ENCODE peak calls at places on chromosomes 2 and 18, in ten cellular contexts. G, L, P, F, E, K, H, W, B and C are unnamed samples.
A peak's percentile ranks its signal among the peaks of the same experiment; 100 is the strongest.

GRCh38 chr2:113283704-113284284 is 5.1 kb upstream of the PAX8 start:
- DNase-seq in G (peak; percentile 96), L (no peak), W (no peak), H (peak; percentile 10), K (peak; percentile 81), E (no peak), P (peak; percentile 62), B (peak; percentile 74), F (peak; percentile 67), C (no peak)

GRCh38 chr2:7011376-7012083 is 94.3 kb downstream of the RNF144A start:
- DNase-seq in P (no peak), L (no peak), B (no peak), G (peak; percentile 41), K (peak; percentile 93), H (no peak), W (no peak), E (no peak), F (no peak), C (no peak)

GRCh38 chr2:100675855-100676254 is 113.1 kb downstream of the PDCL3 start:
- DNase-seq in F (no peak), B (no peak), L (no peak), E (no peak), H (no peak), G (no peak), P (no peak), K (no peak), W (no peak), C (no peak)

GRCh38 chr2:7014201-7014640 is 97.0 kb downstream of the RNF144A start:
- DNase-seq in P (no peak), B (no peak), E (no peak), W (peak; percentile 10), F (no peak), L (no peak), K (peak; percentile 51), H (no peak), G (no peak), C (peak; percentile 6)

GRCh38 chr2:64988420-64989125 is 626 bp upstream of the SLC1A4 start:
- DNase-seq in W (peak; percentile 94), B (peak; percentile 87), L (peak; percentile 57), F (peak; percentile 88), H (peak; percentile 76), E (peak; percentile 46), P (peak; percentile 69), G (peak; percentile 67), K (peak; percentile 90), C (peak; percentile 25)

GRCh38 chr2:52976132-52976949 is 791.3 kb upstream of the CHAC2 start:
- DNase-seq in K (peak; percentile 4), L (no peak), B (peak; percentile 2), F (peak; percentile 41), W (peak; percentile 19), H (no peak), P (no peak), E (no peak), G (no peak), C (no peak)

GRCh38 chr2:215830313-215830712 is 183.0 kb downstream of the MREG start:
- DNase-seq in G (peak; percentile 45), W (no peak), P (peak; percentile 69), F (peak; percentile 67), K (peak; percentile 85), B (no peak), H (no peak), L (no peak), E (no peak), C (no peak)

GRCh38 chr2:20257411-20257810 is 32.5 kb upstream of the SDC1 start:
- DNase-seq in F (no peak), B (no peak), L (no peak), K (no peak), E (no peak), H (no peak), G (no peak), P (no peak), W (no peak), C (no peak)

GRCh38 chr18:2143666-2144065 is 427.6 kb downstream of the METTL4 start:
- DNase-seq in P (no peak), K (peak; percentile 64), B (no peak), E (no peak), G (no peak), W (no peak), H (no peak), L (no peak), F (no peak), C (no peak)

GRCh38 chr18:3151379-3152264 is 68.1 kb downstream of the MYOM1 start:
- DNase-seq in K (peak; percentile 57), W (peak; percentile 36), G (peak; percentile 34), L (no peak), B (peak; percentile 34), H (no peak), F (peak; percentile 35), E (no peak), P (no peak), C (no peak)

GRCh38 chr18:21997207-21998143 is 171.9 kb upstream of the GATA6 start:
- DNase-seq in B (peak; percentile 34), E (no peak), W (peak; percentile 8), L (no peak), K (peak; percentile 74), P (no peak), F (peak; percentile 75), H (no peak), G (peak; percentile 10), C (no peak)

GRCh38 chr2:25029183-25029554 is 12.7 kb upstream of the EFR3B start:
- DNase-seq in P (no peak), W (no peak), F (no peak), K (no peak), B (no peak), H (no peak), L (no peak), G (no peak), E (no peak), C (no peak)

GRCh38 chr18:63683152-63683551 is 19.6 kb upstream of the SERPINB11 start:
- DNase-seq in G (peak; percentile 95), F (peak; percentile 75), K (peak; percentile 75), L (no peak), P (no peak), E (no peak), H (no peak), W (no peak), B (peak; percentile 60), C (no peak)

GRCh38 chr2:215767625-215768024 is 245.7 kb downstream of the MREG start:
- DNase-seq in B (no peak), E (no peak), W (no peak), L (no peak), G (no peak), K (no peak), H (no peak), P (no peak), F (no peak), C (no peak)

GRCh38 chr18:13800505-13801259 is 23.3 kb upstream of the MC5R start:
- DNase-seq in P (peak; percentile 49), E (peak; percentile 72), F (peak; percentile 87), L (peak; percentile 54), B (peak; percentile 32), G (no peak), W (peak; percentile 42), K (peak; percentile 42), H (peak; percentile 59), C (peak; percentile 5)

GRCh38 chr2:108612153-108612513 is 77.9 kb downstream of the LIMS1 start:
- DNase-seq in B (no peak), L (peak; percentile 26), P (no peak), E (no peak), H (peak; percentile 17), K (peak; percentile 65), F (no peak), G (peak; percentile 39), W (no peak), C (no peak)

GRCh38 chr2:10440736-10441135 is 7.4 kb downstream of the ODC1 start:
- DNase-seq in F (no peak), H (no peak), E (no peak), P (no peak), B (no peak), G (no peak), K (no peak), L (no peak), W (no peak), C (no peak)

GRCh38 chr18:64244571-64244970 is 95.7 kb upstream of the LINC00305 start:
- DNase-seq in L (no peak), G (no peak), K (no peak), W (peak; percentile 59), F (peak; percentile 60), E (no peak), P (no peak), B (no peak), H (no peak), C (no peak)

GRCh38 chr18:3061581-3062416 is 48.9 kb upstream of the LPIN2 start:
- DNase-seq in K (no peak), B (no peak), F (no peak), E (no peak), W (no peak), H (no peak), G (no peak), P (no peak), L (peak; percentile 59), C (peak; percentile 16)

GRCh38 chr2:135164431-135164830 is 112.3 kb downstream of the RAB3GAP1 start:
- DNase-seq in K (peak; percentile 29), B (no peak), F (no peak), E (no peak), G (peak; percentile 96), L (no peak), P (no peak), W (no peak), H (peak; percentile 24), C (no peak)

GRCh38 chr18:23887493-23887892 is 127.1 kb upstream of the TTC39C start:
- DNase-seq in B (no peak), E (no peak), K (peak; percentile 74), H (no peak), P (no peak), W (peak; percentile 98), F (no peak), L (no peak), G (no peak), C (no peak)

GRCh38 chr2:68292108-68292710 is 27.5 kb downstream of the CNRIP1 start:
- DNase-seq in W (peak; percentile 48), L (no peak), E (no peak), P (no peak), B (peak; percentile 12), K (peak; percentile 40), H (no peak), G (peak; percentile 30), F (peak; percentile 48), C (no peak)

GRCh38 chr2:162560291-162560690 is 216.4 kb downstream of the GCA start:
- DNase-seq in K (no peak), G (no peak), P (no peak), H (no peak), E (no peak), F (no peak), L (no peak), W (no peak), B (no peak), C (no peak)

GRCh38 chr2:211127501-211127900 is 571.1 kb downstream of the CPS1 start:
- DNase-seq in F (no peak), G (no peak), B (no peak), P (no peak), L (no peak), W (no peak), H (no peak), E (no peak), K (no peak), C (no peak)

GRCh38 chr2:36562973-36563532 is 34.9 kb downstream of the FEZ2 start:
- DNase-seq in B (no peak), G (peak; percentile 47), W (no peak), K (peak; percentile 71), L (no peak), H (no peak), E (no peak), F (no peak), P (no peak), C (no peak)